ENCODE peak calls at places on chromosomes 3 and 15, in eight cellular contexts. Z is fibroblast of villous mesenchyme; Y is OCI-LY7; M is astrocyte of the spinal cord; P is heart right ventricle; C is NB4; X is CD8-positive, alpha-beta T cell; H is spleen. R is an unnamed sample.
A peak's percentile ranks its signal among the peaks of the same experiment; 100 is the strongest.

GRCh38 chr3:18900994-18901393 is 247.3 kb upstream of the KCNH8 start:
- DNase-seq in Z (peak; percentile 0), Y (peak; percentile 77), M (peak; percentile 11), P (no peak), C (no peak), X (no peak), H (no peak), R (no peak)

GRCh38 chr15:91435108-91435507 is 335.1 kb downstream of the SV2B start:
- DNase-seq in Z (no peak), Y (no peak), M (no peak), P (no peak), C (no peak), X (no peak), H (no peak), R (no peak)

GRCh38 chr15:50953302-50953701 is 44.8 kb downstream of the AP4E1 start:
- DNase-seq in Z (peak; percentile 60), Y (no peak), M (peak; percentile 16), P (no peak), C (no peak), X (no peak), H (no peak), R (no peak)

GRCh38 chr3:32552013-32552412 is 18.6 kb downstream of the DYNC1LI1 start:
- DNase-seq in Z (no peak), Y (no peak), M (no peak), P (no peak), C (no peak), X (no peak), H (no peak), R (no peak)

GRCh38 chr3:17724122-17724521 is 18.3 kb downstream of the TBC1D5 start:
- DNase-seq in Z (no peak), Y (no peak), M (no peak), P (no peak), C (no peak), X (no peak), H (no peak), R (no peak)

GRCh38 chr3:100042144-100042543 is 72.2 kb downstream of the FILIP1L start:
- DNase-seq in Z (peak; percentile 94), Y (no peak), M (peak; percentile 89), P (no peak), C (no peak), X (no peak), H (no peak), R (no peak)

GRCh38 chr3:150101016-150101415 is 130.3 kb upstream of the PFN2 start:
- DNase-seq in Z (no peak), Y (no peak), M (no peak), P (no peak), C (no peak), X (no peak), H (no peak), R (no peak)

GRCh38 chr3:9205345-9206143 is 43.9 kb downstream of the SRGAP3 start:
- DNase-seq in Z (no peak), Y (no peak), M (no peak), P (no peak), C (no peak), X (no peak), H (no peak), R (no peak)

GRCh38 chr3:143855183-143855582 is 6.9 kb upstream of the SLC9A9 start:
- DNase-seq in Z (no peak), Y (no peak), M (no peak), P (no peak), C (no peak), X (no peak), H (no peak), R (no peak)

GRCh38 chr3:194137314-194138097 is 1.6 kb downstream of the HES1 start:
- DNase-seq in Z (peak; percentile 76), Y (peak; percentile 75), M (peak; percentile 61), P (peak; percentile 80), C (peak; percentile 65), X (peak; percentile 45), H (peak; percentile 94), R (peak; percentile 65)

GRCh38 chr3:157514371-157514919 is 11.2 kb upstream of the VEPH1 start:
- DNase-seq in Z (no peak), Y (no peak), M (no peak), P (no peak), C (no peak), X (no peak), H (no peak), R (no peak)

GRCh38 chr3:103810167-103810566 is 1375.4 kb downstream of the ZPLD1 start:
- DNase-seq in Z (no peak), Y (no peak), M (no peak), P (no peak), C (no peak), X (no peak), H (no peak), R (no peak)

GRCh38 chr3:58074997-58075396 is 66.8 kb downstream of the FLNB start:
- DNase-seq in Z (no peak), Y (no peak), M (no peak), P (no peak), C (no peak), X (peak; percentile 43), H (no peak), R (no peak)

GRCh38 chr3:58627580-58627894 is 39.0 kb downstream of the FAM3D start:
- DNase-seq in Z (no peak), Y (no peak), M (peak; percentile 35), P (peak; percentile 72), C (no peak), X (no peak), H (no peak), R (no peak)

GRCh38 chr15:39936187-39936586 is 2.3 kb downstream of the EIF2AK4 start:
- DNase-seq in Z (no peak), Y (no peak), M (peak; percentile 62), P (no peak), C (no peak), X (no peak), H (no peak), R (no peak)

GRCh38 chr3:15465876-15466585 is 38.6 kb downstream of the EAF1 start:
- DNase-seq in Z (no peak), Y (no peak), M (no peak), P (no peak), C (no peak), X (no peak), H (no peak), R (no peak)

GRCh38 chr15:52653451-52653964 is 25.7 kb downstream of the ATOSA start:
- DNase-seq in Z (peak; percentile 73), Y (no peak), M (peak; percentile 84), P (no peak), C (no peak), X (no peak), H (no peak), R (no peak)

DNA sequence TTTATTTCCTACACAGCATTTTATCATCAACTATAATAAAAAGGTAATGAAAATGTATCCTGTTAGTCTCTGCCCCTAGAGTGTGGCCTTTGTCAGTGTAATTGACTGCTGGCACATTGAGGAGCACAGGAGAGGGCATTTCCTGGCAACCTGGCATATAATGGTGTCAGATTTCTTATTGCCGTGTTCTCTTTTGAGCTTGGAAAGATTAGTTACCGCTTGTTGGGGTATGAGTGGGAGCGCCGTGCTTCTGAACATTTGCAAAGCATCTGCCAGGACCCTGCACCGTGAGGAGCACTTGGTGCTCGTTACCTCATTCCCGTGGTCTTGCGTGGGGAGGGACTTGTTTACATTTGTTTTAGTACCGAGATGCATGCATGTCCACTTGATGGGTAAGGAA is 124.4 kb downstream of the PTPRG start:
- DNase-seq in Z (no peak), Y (no peak), M (no peak), P (no peak), C (no peak), X (no peak), H (no peak), R (no peak)
- TF ChIP-seq CTCF in Z (no peak), Y (no peak), M (no peak), P (no peak), C (no peak), X (no peak), H (no peak), R (no peak)

GRCh38 chr3:180601688-180602666 is at the start of gene TTC14:
- DNase-seq in Z (peak; percentile 95), Y (peak; percentile 96), M (peak; percentile 97), P (peak; percentile 92), C (peak; percentile 55), X (peak; percentile 95), H (peak; percentile 97), R (peak; percentile 84)
- TF ChIP-seq CTCF in Z (peak; percentile 8), Y (peak; percentile 60), M (no peak), P (peak; percentile 4), C (no peak), X (no peak), H (peak; percentile 45), R (no peak)

GRCh38 chr3:164806188-164806587 is 272.1 kb downstream of the SI start:
- DNase-seq in Z (no peak), Y (no peak), M (no peak), P (no peak), C (peak; percentile 1), X (no peak), H (no peak), R (no peak)
- TF ChIP-seq CTCF in Z (no peak), Y (no peak), M (no peak), P (no peak), C (no peak), X (no peak), H (no peak), R (no peak)

GRCh38 chr3:10824468-10824867 is 8.4 kb downstream of the SLC6A11 start:
- DNase-seq in Z (no peak), Y (no peak), M (no peak), P (no peak), C (no peak), X (no peak), H (no peak), R (no peak)
- TF ChIP-seq CTCF in Z (no peak), Y (no peak), M (no peak), P (no peak), C (no peak), X (no peak), H (no peak), R (no peak)

GRCh38 chr3:71586810-71587242 is 3.3 kb upstream of the FOXP1 start:
- DNase-seq in Z (no peak), Y (peak; percentile 49), M (no peak), P (no peak), C (no peak), X (no peak), H (no peak), R (no peak)
- TF ChIP-seq CTCF in Z (no peak), Y (peak; percentile 56), M (no peak), P (no peak), C (no peak), X (peak; percentile 52), H (no peak), R (peak; percentile 32)

GRCh38 chr3:94285874-94286273 is 223.0 kb downstream of the NSUN3 start:
- DNase-seq in Z (peak; percentile 16), Y (no peak), M (peak; percentile 15), P (no peak), C (peak; percentile 18), X (no peak), H (no peak), R (no peak)
- TF ChIP-seq CTCF in Z (peak; percentile 24), Y (peak; percentile 49), M (peak; percentile 11), P (no peak), C (no peak), X (no peak), H (no peak), R (no peak)

DNA sequence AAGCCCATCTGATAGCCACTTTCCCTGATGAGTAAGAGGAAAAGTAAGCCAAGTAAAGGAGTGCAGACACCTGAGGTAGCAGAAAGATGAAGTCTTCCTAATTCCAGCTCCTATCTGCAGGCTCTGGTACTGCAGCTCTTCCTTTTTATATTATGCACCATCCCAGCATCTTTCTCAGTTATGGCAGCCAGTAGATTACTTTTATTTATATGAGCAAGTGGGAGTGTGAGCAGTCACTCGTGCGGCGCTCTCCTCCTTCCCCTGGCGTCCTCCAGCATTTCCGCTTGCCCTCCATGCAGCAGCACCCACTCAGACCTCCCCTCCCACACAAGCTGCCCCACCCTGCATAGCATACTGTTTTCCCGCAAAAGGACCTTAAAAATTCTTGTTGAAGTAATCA is 465.9 kb upstream of the DPPA4 start:
- DNase-seq in Z (no peak), Y (no peak), M (no peak), P (no peak), C (peak; percentile 4), X (no peak), H (no peak), R (no peak)
- TF ChIP-seq CTCF in Z (peak; percentile 45), Y (peak; percentile 34), M (peak; percentile 37), P (no peak), C (no peak), X (no peak), H (peak; percentile 23), R (peak; percentile 39)